ENCODE peak calls at places on chromosomes 5 and 9, in four cellular contexts. H, Y, A and I are unnamed samples.

GRCh38 chr9:121883281-121884056 is 209.6 kb downstream of the TTLL11 start:
- DNase-seq in Y (no peak), A (no peak), H (no peak), I (no peak)

GRCh38 chr5:172458956-172459355 is 4.6 kb upstream of the SH3PXD2B start:
- DNase-seq in Y (no peak), H (no peak), A (no peak), I (no peak)

GRCh38 chr5:140694276-140694675 is 3.0 kb downstream of the HARS2 start:
- DNase-seq in Y (no peak), A (no peak), H (no peak), I (no peak)

GRCh38 chr5:156835905-156836304 is 14.2 kb upstream of the PPP1R2B start:
- DNase-seq in H (no peak), A (peak; percentile 30), Y (peak; percentile 13), I (no peak)

GRCh38 chr9:118596374-118597015 is 772.7 kb downstream of the BRINP1 start:
- DNase-seq in H (no peak), A (no peak), Y (no peak), I (no peak)

GRCh38 chr5:58543723-58544122 is 39.2 kb upstream of the RAB3C start:
- DNase-seq in Y (no peak), H (no peak), A (no peak), I (peak; percentile 15)

GRCh38 chr5:172188893-172189692 is 1.1 kb upstream of the STK10 start:
- DNase-seq in A (no peak), H (no peak), Y (peak; percentile 55), I (no peak)

GRCh38 chr9:69254223-69254622 is 70.8 kb upstream of the ENTREP1 start:
- DNase-seq in Y (no peak), H (no peak), A (no peak), I (no peak)

GRCh38 chr9:110728058-110728457 is 59.5 kb downstream of the MUSK start:
- DNase-seq in Y (no peak), H (no peak), A (no peak), I (no peak)

GRCh38 chr5:149012350-149012749 is 50.5 kb downstream of the SH3TC2 start:
- DNase-seq in A (no peak), H (no peak), Y (peak; percentile 20), I (no peak)

GRCh38 chr5:59142927-59143326 is 560.1 kb downstream of the RAB3C start:
- DNase-seq in H (no peak), Y (no peak), A (no peak), I (no peak)

GRCh38 chr9:91059713-91060112 is 258.1 kb downstream of the SYK start:
- DNase-seq in A (no peak), H (no peak), Y (no peak), I (no peak)

GRCh38 chr5:100690036-100690560 is 154.9 kb downstream of the FAM174A start:
- DNase-seq in A (no peak), Y (no peak), H (no peak), I (no peak)

GRCh38 chr5:172647341-172648007 is 6.4 kb downstream of the NEURL1B start:
- DNase-seq in H (no peak), A (no peak), Y (no peak), I (peak; percentile 28)

GRCh38 chr9:109779711-109780452 is at the start of gene PALM2AKAP2:
- DNase-seq in A (no peak), Y (peak; percentile 76), H (peak; percentile 25), I (peak; percentile 87)

GRCh38 chr5:68652507-68652906 is 437.0 kb downstream of the PIK3R1 start:
- DNase-seq in H (no peak), Y (no peak), A (no peak), I (no peak)

GRCh38 chr5:154385236-154385512 is 60.6 kb upstream of the SAP30L start:
- DNase-seq in Y (no peak), A (peak; percentile 63), H (no peak), I (no peak)

GRCh38 chr5:60262576-60263295 is 369.2 kb upstream of the PDE4D start:
- DNase-seq in H (no peak), A (no peak), Y (no peak), I (no peak)

GRCh38 chr5:123752576-123752975 is 240.6 kb downstream of the CSNK1G3 start:
- DNase-seq in Y (no peak), H (no peak), A (no peak), I (no peak)

GRCh38 chr5:1443991-1444360 is 1.3 kb downstream of the SLC6A3 start:
- DNase-seq in Y (no peak), H (no peak), A (no peak), I (no peak)

GRCh38 chr5:87888139-87888538 is 380.5 kb downstream of the TMEM161B start:
- DNase-seq in Y (no peak), A (no peak), H (no peak), I (no peak)

GRCh38 chr5:112004867-112005532 is 248.0 kb upstream of the NREP start:
- DNase-seq in A (no peak), Y (no peak), H (no peak), I (no peak)

GRCh38 chr5:96120120-96120519 is 158.5 kb upstream of the ELL2 start:
- DNase-seq in Y (no peak), H (no peak), A (no peak), I (no peak)

GRCh38 chr5:91281409-91281808 is 101.7 kb downstream of the ARRDC3 start:
- DNase-seq in A (no peak), H (no peak), Y (no peak), I (no peak)

GRCh38 chr9:97900103-97900737 is 22.1 kb downstream of the TRMO start:
- DNase-seq in H (no peak), A (no peak), Y (no peak), I (no peak)

GRCh38 chr9:82991684-82992083 is 71.3 kb downstream of the RASEF start:
- DNase-seq in H (no peak), Y (no peak), A (no peak), I (no peak)

GRCh38 chr9:3508531-3509374 is 17.0 kb downstream of the RFX3 start:
- DNase-seq in H (no peak), A (peak; percentile 68), Y (no peak), I (no peak)

GRCh38 chr9:114558027-114558675 is 29.4 kb upstream of the ATP6V1G1 start:
- DNase-seq in H (no peak), Y (no peak), A (no peak), I (no peak)

GRCh38 chr5:65034782-65035181 is 266.1 kb downstream of the CWC27 start:
- DNase-seq in Y (peak; percentile 56), A (no peak), H (no peak), I (no peak)

GRCh38 chr5:119255571-119256356 is 100.1 kb upstream of the TNFAIP8 start:
- DNase-seq in Y (peak; percentile 67), A (peak; percentile 59), H (no peak), I (no peak)

GRCh38 chr9:92426501-92426900 is 2.2 kb upstream of the OMD start:
- DNase-seq in Y (no peak), H (no peak), A (no peak), I (no peak)

GRCh38 chr5:82601085-82601484 is 322.9 kb upstream of the RPS23 start:
- DNase-seq in A (no peak), H (no peak), Y (no peak), I (no peak)

GRCh38 chr9:89637787-89638186 is 33.0 kb downstream of the GADD45G start:
- DNase-seq in Y (no peak), H (no peak), A (no peak), I (no peak)